ENCODE peak calls at places on chromosome 4, in eight cellular contexts. U, F, N, T, V, L, I and D are unnamed samples.

GRCh38 chr4:145482209-145483021 is 762 bp downstream of the SMAD1 start:
- DNase-seq in U (peak), F (peak), N (no peak), T (peak), V (peak), L (peak), I (no peak), D (peak)

GRCh38 chr4:186137193-186137792 is 32.8 kb downstream of the FAM149A start:
- DNase-seq in U (no peak), F (no peak), N (no peak), T (peak), V (no peak), L (no peak), I (no peak), D (peak)

GRCh38 chr4:21628916-21629315 is 319.7 kb downstream of the KCNIP4 start:
- DNase-seq in U (no peak), F (no peak), N (no peak), T (no peak), V (no peak), L (no peak), I (no peak), D (no peak)

GRCh38 chr4:150381671-150382427 is 200.1 kb upstream of the MAB21L2 start:
- DNase-seq in U (no peak), F (no peak), N (no peak), T (peak), V (no peak), L (no peak), I (no peak), D (no peak)

GRCh38 chr4:153651041-153651960 is 32.8 kb upstream of the TLR2 start:
- DNase-seq in U (no peak), F (no peak), N (peak), T (peak), V (peak), L (no peak), I (no peak), D (peak)

GRCh38 chr4:57442834-57443291 is 332.7 kb upstream of the IGFBP7 start:
- DNase-seq in U (no peak), F (no peak), N (no peak), T (peak), V (no peak), L (no peak), I (no peak), D (peak)

GRCh38 chr4:95545526-95545925 is 3.2 kb downstream of the UNC5C start:
- DNase-seq in U (no peak), F (no peak), N (no peak), T (no peak), V (no peak), L (no peak), I (no peak), D (no peak)

GRCh38 chr4:163681208-163681821 is 186.8 kb downstream of the TMA16 start:
- DNase-seq in U (no peak), F (no peak), N (no peak), T (peak), V (peak), L (peak), I (no peak), D (peak)

GRCh38 chr4:175421506-175421905 is 390.6 kb downstream of the GPM6A start:
- DNase-seq in U (no peak), F (no peak), N (no peak), T (peak), V (no peak), L (no peak), I (no peak), D (peak)

GRCh38 chr4:32148120-32148666 is 1428.0 kb downstream of the PCDH7 start:
- DNase-seq in U (no peak), F (no peak), N (no peak), T (no peak), V (no peak), L (no peak), I (no peak), D (peak)

GRCh38 chr4:107120661-107121060 is 84.5 kb upstream of the DKK2 start:
- DNase-seq in U (no peak), F (no peak), N (no peak), T (peak), V (no peak), L (no peak), I (no peak), D (no peak)

GRCh38 chr4:73211968-73212367 is 46.6 kb downstream of the ANKRD17 start:
- DNase-seq in U (no peak), F (no peak), N (no peak), T (no peak), V (no peak), L (no peak), I (no peak), D (no peak)

GRCh38 chr4:40688446-40689095 is 58.9 kb upstream of the RBM47 start:
- DNase-seq in U (no peak), F (no peak), N (peak), T (no peak), V (no peak), L (no peak), I (no peak), D (peak)

GRCh38 chr4:78581626-78582025 is 30.1 kb downstream of the ANXA3 start:
- DNase-seq in U (no peak), F (no peak), N (no peak), T (no peak), V (no peak), L (no peak), I (no peak), D (no peak)

GRCh38 chr4:4694296-4694772 is 152.5 kb upstream of the STX18 start:
- DNase-seq in U (no peak), F (peak), N (no peak), T (peak), V (no peak), L (no peak), I (no peak), D (no peak)

GRCh38 chr4:7223566-7223965 is 31.2 kb downstream of the SORCS2 start:
- DNase-seq in U (no peak), F (no peak), N (no peak), T (no peak), V (no peak), L (no peak), I (no peak), D (no peak)

GRCh38 chr4:37837446-37837845 is 11.0 kb downstream of the PGM2 start:
- DNase-seq in U (no peak), F (no peak), N (no peak), T (peak), V (no peak), L (no peak), I (no peak), D (peak)

GRCh38 chr4:54073481-54073880 is 9.1 kb upstream of the CHIC2 start:
- DNase-seq in U (no peak), F (no peak), N (no peak), T (peak), V (no peak), L (no peak), I (no peak), D (peak)

GRCh38 chr4:189001971-189002450 is 862.8 kb downstream of the TRIML1 start:
- DNase-seq in U (no peak), F (no peak), N (no peak), T (no peak), V (no peak), L (no peak), I (no peak), D (no peak)

GRCh38 chr4:98448923-98449322 is 187.7 kb downstream of the RAP1GDS1 start:
- DNase-seq in U (no peak), F (no peak), N (peak), T (no peak), V (no peak), L (no peak), I (no peak), D (peak)